ENCODE peak calls at places on chromosomes 6 and 20, in nine cellular contexts. V, M, A, B, R, W, G, I and Q are unnamed samples.

GRCh38 chr6:3612341-3613041 is 139.0 kb downstream of the PXDC1 start:
- DNase-seq in B (peak; percentile 27), I (peak; percentile 44), W (no peak), A (no peak), G (no peak), V (no peak), M (peak; percentile 69), R (no peak), Q (no peak)

GRCh38 chr20:32203556-32204484 is 3.7 kb downstream of the PLAGL2 start:
- DNase-seq in A (no peak), I (no peak), B (no peak), W (no peak), R (peak; percentile 64), M (no peak), V (no peak), G (no peak), Q (no peak)

GRCh38 chr6:10759312-10759839 is 11.8 kb downstream of the TMEM14B start:
- DNase-seq in R (no peak), V (no peak), B (peak; percentile 86), M (peak; percentile 60), A (no peak), G (no peak), W (no peak), I (peak; percentile 30), Q (no peak)

GRCh38 chr6:163415176-163415619 is 680 bp downstream of the QKI start:
- DNase-seq in V (no peak), M (no peak), G (no peak), I (no peak), B (no peak), W (no peak), A (no peak), R (peak; percentile 7), Q (peak; percentile 60)

GRCh38 chr6:139369568-139370046 is 4.8 kb downstream of the CITED2 start:
- DNase-seq in R (no peak), W (no peak), G (no peak), B (no peak), A (no peak), I (peak; percentile 41), M (peak; percentile 14), V (no peak), Q (peak; percentile 71)

GRCh38 chr6:64732888-64733287 is 974.1 kb downstream of the EYS start:
- DNase-seq in M (no peak), B (no peak), I (no peak), A (no peak), G (no peak), W (no peak), R (no peak), V (no peak), Q (no peak)

GRCh38 chr6:69279805-69280204 is 517.0 kb downstream of the LMBRD1 start:
- DNase-seq in G (no peak), R (no peak), W (no peak), A (no peak), M (no peak), I (no peak), V (no peak), B (no peak), Q (no peak)

GRCh38 chr6:46054531-46054930 is 38.9 kb upstream of the CLIC5 start:
- DNase-seq in V (no peak), R (no peak), I (no peak), A (no peak), G (no peak), B (no peak), M (no peak), W (no peak), Q (no peak)

GRCh38 chr20:8132632-8133587 is 844 bp downstream of the PLCB1 start:
- DNase-seq in R (peak; percentile 8), M (no peak), B (no peak), G (peak; percentile 9), A (peak; percentile 42), W (no peak), I (peak; percentile 23), V (no peak), Q (peak; percentile 60)

GRCh38 chr6:129472239-129472638 is 237.7 kb downstream of the ARHGAP18 start:
- DNase-seq in M (no peak), W (no peak), B (no peak), V (no peak), G (no peak), R (no peak), A (no peak), I (no peak), Q (no peak)

GRCh38 chr6:7726416-7727149 is 684 bp downstream of the BMP6 start:
- DNase-seq in A (peak; percentile 57), I (peak; percentile 36), V (no peak), W (no peak), G (peak; percentile 24), R (no peak), M (peak; percentile 19), B (no peak), Q (no peak)

GRCh38 chr20:58228103-58228483 is 360 bp downstream of the ANKRD60 start:
- DNase-seq in V (no peak), R (no peak), A (no peak), G (no peak), M (no peak), B (no peak), I (no peak), W (no peak), Q (peak; percentile 64)

GRCh38 chr6:158573542-158573931 is 13.6 kb downstream of the TMEM181 start:
- DNase-seq in A (no peak), M (no peak), I (no peak), R (no peak), W (no peak), V (no peak), B (no peak), G (no peak), Q (no peak)

GRCh38 chr6:121335111-121336008 is 1.1 kb upstream of the TBC1D32 start:
- DNase-seq in R (no peak), M (no peak), A (no peak), G (no peak), B (no peak), V (no peak), W (no peak), I (no peak), Q (no peak)

GRCh38 chr20:3781153-3781910 is at the start of gene SPEF1:
- DNase-seq in A (peak; percentile 95), M (peak; percentile 100), I (peak; percentile 90), R (no peak), W (no peak), V (no peak), G (peak; percentile 73), B (peak; percentile 71), Q (peak; percentile 91)

GRCh38 chr6:143843689-143844405 is 709 bp downstream of the LTV1 start:
- DNase-seq in W (no peak), V (no peak), I (no peak), B (no peak), G (no peak), A (no peak), M (peak; percentile 3), R (no peak), Q (no peak)

GRCh38 chr6:11236351-11236750 is 3.9 kb upstream of the NEDD9 start:
- DNase-seq in W (no peak), M (no peak), V (peak; percentile 20), I (no peak), A (no peak), R (peak; percentile 28), B (no peak), G (no peak), Q (no peak)

GRCh38 chr6:26493258-26493657 is 6.8 kb upstream of the BTN1A1 start:
- DNase-seq in V (no peak), G (no peak), M (no peak), W (no peak), I (peak; percentile 27), R (no peak), A (no peak), B (no peak), Q (no peak)

GRCh38 chr6:155408231-155408630 is 47.4 kb downstream of the NOX3 start:
- DNase-seq in V (no peak), I (no peak), W (no peak), B (no peak), M (no peak), G (no peak), A (no peak), R (no peak), Q (no peak)